ENCODE peak calls at places on chromosomes 3 and 15, in six cellular contexts. O, D, A, T, W and P are unnamed samples.

GRCh38 chr3:172685331-172686214 is 25.3 kb downstream of the NCEH1 start:
- DNase-seq in D (peak; percentile 87), A (no peak), W (no peak), T (peak; percentile 84), O (no peak), P (peak; percentile 85)

GRCh38 chr3:81352867-81353266 is 408.6 kb downstream of the GBE1 start:
- DNase-seq in T (peak; percentile 21), O (no peak), D (no peak), W (no peak), A (no peak), P (peak; percentile 63)

GRCh38 chr3:94226058-94226457 is 163.2 kb downstream of the NSUN3 start:
- DNase-seq in O (no peak), D (peak; percentile 29), A (no peak), T (peak; percentile 82), W (no peak), P (peak; percentile 23)

GRCh38 chr15:35519536-35520149 is 26.3 kb downstream of the DPH6 start:
- DNase-seq in T (peak; percentile 35), D (peak; percentile 5), W (no peak), O (no peak), A (no peak), P (peak; percentile 64)

GRCh38 chr15:56732881-56733130 is 503 bp downstream of the ZNF280D start:
- DNase-seq in T (no peak), W (no peak), O (no peak), D (no peak), A (no peak), P (no peak)

GRCh38 chr15:56249080-56249479 is 5.4 kb upstream of the RFX7 start:
- DNase-seq in O (no peak), D (peak; percentile 21), T (peak; percentile 49), A (no peak), W (no peak), P (peak; percentile 78)

GRCh38 chr3:119240582-119241434 is at the start of gene B4GALT4:
- DNase-seq in D (peak; percentile 83), O (peak; percentile 92), T (peak; percentile 88), W (peak; percentile 62), A (peak; percentile 88), P (peak; percentile 89)

GRCh38 chr3:88626426-88627120 is 476.8 kb downstream of the C3orf38 start:
- DNase-seq in T (no peak), D (no peak), W (no peak), O (no peak), A (no peak), P (no peak)

GRCh38 chr15:85407421-85408269 is 27.2 kb downstream of the AKAP13 start:
- DNase-seq in D (peak; percentile 80), A (no peak), W (no peak), T (peak; percentile 95), O (peak; percentile 83), P (peak; percentile 90)

GRCh38 chr3:78281381-78281780 is 1241.5 kb downstream of the ROBO2 start:
- DNase-seq in T (no peak), W (no peak), A (peak; percentile 31), D (no peak), O (no peak), P (no peak)

GRCh38 chr15:34055868-34056595 is 17.0 kb upstream of the AVEN start:
- DNase-seq in O (no peak), T (no peak), W (no peak), D (no peak), A (no peak), P (no peak)

GRCh38 chr3:167876603-167877325 is 141.2 kb downstream of the SERPINI1 start:
- DNase-seq in T (peak; percentile 45), W (no peak), A (no peak), O (no peak), D (peak; percentile 27), P (peak; percentile 51)

GRCh38 chr3:52238193-52238760 is 681 bp downstream of the TWF2 start:
- DNase-seq in A (no peak), O (no peak), W (no peak), T (no peak), D (no peak), P (no peak)

GRCh38 chr3:52240886-52241244 is 1.9 kb upstream of the TWF2 start:
- DNase-seq in T (no peak), W (no peak), A (no peak), D (no peak), O (no peak), P (no peak)

GRCh38 chr3:52240059-52240885 is 1.3 kb upstream of the TWF2 start:
- DNase-seq in A (no peak), W (peak; percentile 45), T (peak; percentile 79), D (peak; percentile 69), O (peak; percentile 75), P (peak; percentile 98)

GRCh38 chr3:52237659-52238172 is 1.2 kb downstream of the TWF2 start:
- DNase-seq in T (peak; percentile 84), W (no peak), A (no peak), D (peak; percentile 91), O (peak; percentile 93), P (peak; percentile 92)

DNA sequence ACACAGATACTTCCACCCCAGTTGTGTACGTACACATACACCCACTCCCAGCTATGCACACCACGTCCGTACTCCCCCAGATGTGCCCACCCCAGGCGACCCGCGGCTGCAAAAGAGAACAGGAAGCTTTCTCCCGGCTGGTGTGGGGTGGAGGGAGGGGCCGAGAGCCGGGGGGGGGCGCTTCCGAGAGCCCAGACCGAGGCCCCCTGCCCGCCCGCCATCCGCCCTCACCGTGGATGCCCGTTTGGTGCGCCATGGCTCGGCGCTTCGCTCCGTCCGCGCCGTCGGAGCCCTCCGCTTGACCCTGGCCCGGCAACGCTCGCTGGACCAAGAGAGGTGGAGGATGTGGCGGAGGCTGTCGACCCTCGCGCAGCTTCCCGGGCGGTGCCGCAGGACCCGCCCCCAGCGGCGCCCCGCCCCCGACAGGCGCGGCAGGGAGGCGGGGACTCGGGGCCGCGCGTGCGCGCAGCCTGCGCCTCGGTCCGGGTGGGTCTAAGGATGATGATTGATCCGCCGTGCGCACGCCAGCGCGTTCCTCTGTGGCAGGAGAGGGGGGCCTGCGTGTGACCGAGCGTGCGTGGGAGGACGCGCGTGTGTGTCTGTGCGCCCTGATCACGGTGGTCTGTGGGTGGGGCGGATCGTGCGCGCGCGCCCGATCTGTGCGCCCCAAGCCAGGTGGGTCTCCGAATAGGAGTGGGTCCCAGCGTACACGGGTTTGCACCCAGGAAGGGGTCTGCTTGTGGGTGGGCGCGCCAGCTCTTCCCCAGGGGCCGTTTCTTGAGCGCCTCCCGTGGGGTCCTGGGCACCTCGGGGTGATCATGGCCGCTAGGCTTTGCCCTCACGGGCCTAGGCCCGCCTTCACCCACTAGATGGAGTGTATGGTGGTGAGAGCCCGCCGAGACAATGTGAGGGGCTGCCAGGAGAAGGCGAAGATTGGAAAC is at the start of gene TWF2:
- DNase-seq in T (peak; percentile 71), O (peak; percentile 90), W (peak; percentile 88), D (peak; percentile 89), A (peak; percentile 90), P (peak; percentile 70)
- TF ChIP-seq CTCF in T (peak; percentile 48), O (peak; percentile 55), W (peak; percentile 63), D (peak; percentile 35), A (no peak), P (no peak)

GRCh38 chr3:191502583-191502982 is 41.6 kb downstream of the PYDC2 start:
- DNase-seq in T (no peak), O (no peak), W (no peak), A (no peak), D (peak; percentile 8), P (peak; percentile 26)
- TF ChIP-seq CTCF in T (peak; percentile 69), O (no peak), W (no peak), A (peak; percentile 38), D (no peak), P (peak; percentile 48)

GRCh38 chr3:21839181-21839580 is 88.2 kb upstream of the ZNF385D start:
- DNase-seq in T (no peak), W (no peak), O (no peak), D (no peak), A (no peak), P (no peak)

GRCh38 chr3:21835266-21835665 is 84.3 kb upstream of the ZNF385D start:
- DNase-seq in D (no peak), O (no peak), T (no peak), A (no peak), W (no peak), P (peak; percentile 47)

DNA sequence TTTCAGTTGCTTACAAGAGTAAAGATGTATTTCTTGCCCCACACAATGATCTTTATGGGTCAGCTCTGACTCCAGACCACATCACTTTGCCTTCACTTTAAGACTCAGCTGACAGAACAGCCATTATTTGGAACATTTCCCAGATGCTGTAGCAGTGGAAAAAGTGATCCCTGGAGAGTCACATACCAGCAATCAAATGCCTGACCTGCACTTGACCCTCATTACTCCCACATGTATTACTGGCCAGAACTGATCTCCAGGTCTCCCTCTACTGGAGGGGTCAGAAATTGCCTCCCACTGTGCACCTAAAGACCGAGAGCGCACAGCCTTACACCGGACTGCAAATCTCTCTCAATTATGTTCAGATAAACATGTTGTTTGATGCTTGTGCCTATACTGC is 88.6 kb upstream of the ZNF385D start:
- DNase-seq in W (no peak), D (no peak), T (peak; percentile 42), A (peak; percentile 22), O (peak; percentile 76), P (peak; percentile 32)
- TF ChIP-seq CTCF in W (no peak), D (no peak), T (peak; percentile 52), A (peak; percentile 30), O (no peak), P (no peak)

GRCh38 chr15:94412979-94413741 is 181.8 kb downstream of the MCTP2 start:
- DNase-seq in T (no peak), W (no peak), A (no peak), D (peak; percentile 7), O (no peak), P (peak; percentile 36)
- TF ChIP-seq CTCF in T (peak; percentile 46), W (no peak), A (peak; percentile 69), D (peak; percentile 76), O (no peak), P (peak; percentile 52)

DNA sequence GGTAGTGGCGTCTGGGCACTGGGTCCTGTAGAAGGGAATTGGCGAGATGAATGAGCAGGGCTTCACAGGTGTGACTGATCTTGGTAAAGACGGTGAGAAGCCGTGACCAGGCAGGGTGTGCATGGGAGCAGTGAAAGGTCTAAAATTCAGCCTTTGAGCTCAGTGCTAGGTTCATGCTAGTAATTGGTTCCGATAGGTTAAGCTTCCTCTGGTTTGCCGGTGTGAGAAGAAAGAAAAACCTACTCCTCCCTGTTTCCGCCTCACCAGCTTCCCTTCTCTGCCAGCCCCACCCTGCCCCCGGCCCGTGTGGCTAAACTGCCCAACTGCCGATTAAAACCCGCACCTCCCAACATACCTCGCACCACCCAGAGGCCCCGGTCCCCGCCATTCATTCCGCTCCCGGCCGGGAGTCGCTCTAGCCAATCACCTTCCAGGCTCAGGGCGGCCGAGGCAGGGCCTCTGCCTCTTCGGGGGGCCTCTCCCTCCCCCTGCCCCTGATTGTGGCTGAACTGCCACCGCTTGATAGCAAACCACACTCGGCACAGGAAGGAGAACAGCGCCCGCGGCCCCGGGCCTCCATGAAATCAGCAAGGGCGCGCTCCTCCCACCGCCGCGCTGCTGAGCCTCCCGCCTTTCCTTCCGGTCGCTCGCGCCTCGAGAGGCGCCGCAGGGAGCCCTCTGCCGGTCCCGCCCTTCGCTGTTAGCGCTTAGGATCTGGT is 7.3 kb upstream of the NRROS start:
- DNase-seq in A (peak; percentile 87), W (peak; percentile 88), O (peak; percentile 88), D (peak; percentile 82), T (peak; percentile 69), P (peak; percentile 78)
- TF ChIP-seq CTCF in A (no peak), W (no peak), O (peak; percentile 47), D (no peak), T (peak; percentile 45), P (peak; percentile 23)